ENCODE peak calls at places on chromosomes 3 and 15, in five cellular contexts. A is HepG2, N is GM12878, E is A549, U is HCT116. F is an unnamed sample.
A peak's percentile ranks its signal among the peaks of the same experiment; 100 is the strongest.

GRCh38 chr3:87873136-87873535 is 185.7 kb downstream of the CGGBP1 start:
- DNase-seq in A (no peak), N (no peak), E (no peak), U (no peak), F (no peak)

GRCh38 chr3:188269040-188269439 is 115.1 kb downstream of the LPP start:
- DNase-seq in A (no peak), N (no peak), E (no peak), U (no peak), F (no peak)

GRCh38 chr15:59299919-59300617 is 72.6 kb downstream of the MYO1E start:
- DNase-seq in A (no peak), N (peak; percentile 97), E (peak; percentile 91), U (peak; percentile 86), F (peak; percentile 94)

GRCh38 chr3:11583226-11583625 is 60.5 kb downstream of the VGLL4 start:
- DNase-seq in A (no peak), N (no peak), E (no peak), U (no peak), F (no peak)

GRCh38 chr3:113151475-113152031 is 59.8 kb upstream of the BOC start:
- DNase-seq in A (no peak), N (no peak), E (no peak), U (no peak), F (no peak)

GRCh38 chr15:68382286-68383007 is 49.5 kb downstream of the ITGA11 start:
- DNase-seq in A (no peak), N (no peak), E (no peak), U (no peak), F (no peak)

GRCh38 chr3:80213076-80213475 is 445.3 kb upstream of the ROBO1 start:
- DNase-seq in A (no peak), N (no peak), E (no peak), U (no peak), F (no peak)

GRCh38 chr3:138062626-138063025 is 52.7 kb downstream of the CLDN18 start:
- DNase-seq in A (no peak), N (no peak), E (no peak), U (no peak), F (no peak)

GRCh38 chr3:23751485-23751811 is 54.3 kb upstream of the UBE2E1 start:
- DNase-seq in A (no peak), N (no peak), E (no peak), U (no peak), F (peak; percentile 46)

GRCh38 chr3:11331101-11331500 is 58.9 kb downstream of the ATG7 start:
- DNase-seq in A (no peak), N (no peak), E (no peak), U (no peak), F (peak; percentile 73)

GRCh38 chr3:187972454-187972853 is 181.5 kb upstream of the LPP start:
- DNase-seq in A (no peak), N (no peak), E (no peak), U (no peak), F (no peak)

GRCh38 chr15:85404922-85405293 is 24.5 kb downstream of the AKAP13 start:
- DNase-seq in A (no peak), N (no peak), E (no peak), U (no peak), F (peak; percentile 90)

DNA sequence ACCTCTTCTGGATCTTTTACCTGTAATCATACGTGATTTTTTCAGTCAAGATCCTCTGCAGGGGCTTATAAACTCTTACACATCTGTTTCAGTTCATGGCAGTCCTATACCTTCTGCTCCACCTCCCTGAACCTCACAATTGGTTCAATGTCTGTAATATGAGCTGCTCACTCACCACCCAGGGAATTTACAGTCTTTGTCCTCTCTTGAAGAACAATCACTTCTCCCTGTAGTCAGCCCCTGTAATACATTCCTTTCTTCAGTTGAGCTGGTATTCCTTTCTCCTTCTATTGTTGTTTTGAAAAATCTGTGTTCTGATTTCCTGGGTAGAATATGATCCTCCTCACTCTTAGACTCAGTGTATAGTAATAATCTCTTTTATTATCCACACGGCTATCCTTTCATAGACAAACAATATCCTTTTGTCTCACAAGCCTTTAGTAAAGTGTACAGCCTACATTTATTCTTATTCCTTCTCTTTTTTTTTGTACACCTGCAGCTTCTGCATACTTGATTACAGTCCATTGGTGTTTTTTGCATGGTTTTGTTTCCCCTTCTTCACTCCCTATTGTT is 101.8 kb downstream of the NECTIN3 start:
- DNase-seq in A (no peak), N (no peak), E (no peak), U (no peak), F (no peak)
- TF ChIP-seq MAX in A (no peak), N (no peak), E (no peak), U (no peak), F (no peak)

GRCh38 chr15:90414408-90415028 is 26.5 kb downstream of the IQGAP1 start:
- DNase-seq in A (no peak), N (no peak), E (no peak), U (no peak), F (no peak)

GRCh38 chr15:90411176-90411575 is 23.1 kb downstream of the IQGAP1 start:
- DNase-seq in A (no peak), N (no peak), E (no peak), U (no peak), F (no peak)

GRCh38 chr15:90412356-90413194 is 24.5 kb downstream of the IQGAP1 start:
- DNase-seq in A (no peak), N (peak; percentile 72), E (no peak), U (peak; percentile 84), F (peak; percentile 55)

GRCh38 chr15:90418627-90419026 is 30.6 kb downstream of the IQGAP1 start:
- DNase-seq in A (no peak), N (no peak), E (no peak), U (no peak), F (no peak)

GRCh38 chr15:90413411-90414379 is 25.7 kb downstream of the IQGAP1 start:
- DNase-seq in A (no peak), N (no peak), E (no peak), U (no peak), F (peak; percentile 54)
- H3K27ac ChIP-seq in A (no peak overlapping the region), N (peak overlapping the region; percentile 45), E (peak overlapping the region; percentile 72), U (peak overlapping the region; percentile 55), F (peak overlapping the region; percentile 33)

GRCh38 chr3:55556622-55557531 is 69.8 kb upstream of the WNT5A start:
- DNase-seq in A (no peak), N (no peak), E (no peak), U (no peak), F (no peak)

GRCh38 chr3:55558316-55558715 is 71.2 kb upstream of the WNT5A start:
- DNase-seq in A (no peak), N (no peak), E (no peak), U (no peak), F (no peak)

GRCh38 chr3:55559651-55560423 is 72.7 kb upstream of the WNT5A start:
- DNase-seq in A (no peak), N (no peak), E (no peak), U (no peak), F (no peak)

GRCh38 chr3:55555866-55556621 is 68.9 kb upstream of the WNT5A start:
- DNase-seq in A (no peak), N (no peak), E (no peak), U (no peak), F (no peak)

GRCh38 chr3:55557549-55557948 is 70.4 kb upstream of the WNT5A start:
- DNase-seq in A (no peak), N (no peak), E (no peak), U (no peak), F (no peak)
- TF ChIP-seq MAX in A (no peak), N (no peak), E (no peak), U (no peak), F (no peak)

DNA sequence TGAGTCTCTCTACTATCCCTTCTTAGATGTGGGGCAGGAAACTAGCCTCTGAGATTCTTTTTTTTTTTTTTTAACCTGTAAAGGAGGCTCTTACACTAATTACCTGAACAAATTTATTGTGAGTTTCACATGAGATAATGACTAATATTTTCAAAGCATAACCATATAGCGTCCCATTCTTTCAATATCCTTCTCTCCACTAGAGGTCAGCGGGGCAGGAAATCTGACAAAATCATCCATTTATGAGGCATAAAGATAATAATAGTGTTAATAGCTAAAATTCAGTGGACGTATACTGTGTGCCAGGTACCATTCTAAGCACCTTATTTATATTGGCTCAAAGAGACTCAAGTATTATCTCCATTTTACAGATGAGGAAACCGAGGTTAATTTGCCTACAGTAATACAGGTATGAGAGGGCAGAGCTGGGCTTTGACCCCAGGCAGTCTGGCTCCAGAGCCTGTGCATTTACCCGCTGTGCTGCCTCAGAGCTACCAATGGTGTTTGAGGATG is 16.3 kb upstream of the SMAD6 start:
- DNase-seq in A (no peak), N (no peak), E (no peak), U (no peak), F (peak; percentile 44)
- H3K27ac ChIP-seq in A (no peak overlapping the region), N (no peak overlapping the region), E (no peak overlapping the region), U (no peak overlapping the region), F (no peak overlapping the region)

DNA sequence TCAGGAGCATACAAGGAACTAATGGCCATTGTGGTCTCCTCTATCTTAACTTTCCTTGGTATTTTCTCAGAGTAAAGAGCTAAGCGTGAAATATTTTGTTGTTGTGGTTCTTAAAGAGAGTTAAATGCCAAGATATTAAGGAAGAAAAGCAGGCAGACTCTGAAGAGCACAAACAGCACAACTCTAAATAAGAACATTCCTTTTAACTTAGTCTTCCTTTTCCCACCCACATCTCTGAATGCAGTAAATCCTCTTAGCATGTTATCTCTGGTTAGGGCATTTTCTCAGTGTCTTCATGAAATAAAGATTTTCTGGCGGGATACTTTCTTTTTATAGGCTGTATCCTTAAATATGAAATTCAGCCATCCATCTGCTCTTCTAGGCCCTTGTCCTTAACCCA is 1.5 kb downstream of the GPR87 start:
- DNase-seq in A (no peak), N (no peak), E (no peak), U (no peak), F (no peak)
- TF ChIP-seq MAX in A (no peak), N (no peak), E (no peak), U (no peak), F (no peak)

GRCh38 chr15:99449514-99449913 is 116.3 kb upstream of the MEF2A start:
- DNase-seq in A (no peak), N (no peak), E (no peak), U (no peak), F (no peak)
- H3K27ac ChIP-seq in A (no peak overlapping the region), N (no peak overlapping the region), E (no peak overlapping the region), U (no peak overlapping the region), F (no peak overlapping the region)